ENCODE peak calls at places on chromosomes 5 and 9, in nine cellular contexts. F, Q, X, L, G, N, D, I and T are unnamed samples.

GRCh38 chr9:127142931-127143464 is 20.6 kb upstream of the ANGPTL2 start:
- DNase-seq in F (no peak), Q (no peak), X (no peak), L (no peak), G (no peak), N (no peak), D (no peak), I (no peak), T (no peak)

GRCh38 chr5:160134332-160134731 is 15.1 kb upstream of the PWWP2A start:
- DNase-seq in F (no peak), Q (no peak), X (no peak), L (no peak), G (no peak), N (no peak), D (no peak), I (no peak), T (no peak)

GRCh38 chr5:145246961-145247744 is 588.0 kb downstream of the PRELID2 start:
- DNase-seq in F (no peak), Q (no peak), X (no peak), L (peak), G (no peak), N (peak), D (no peak), I (no peak), T (no peak)

GRCh38 chr5:64869419-64869818 is 100.7 kb downstream of the CWC27 start:
- DNase-seq in F (peak), Q (no peak), X (no peak), L (peak), G (no peak), N (peak), D (no peak), I (no peak), T (no peak)

GRCh38 chr5:154059583-154059982 is 20.8 kb downstream of the MFAP3 start:
- DNase-seq in F (no peak), Q (no peak), X (no peak), L (no peak), G (no peak), N (no peak), D (no peak), I (no peak), T (no peak)

GRCh38 chr9:79021084-79021483 is 550.7 kb upstream of the TLE4 start:
- DNase-seq in F (no peak), Q (no peak), X (no peak), L (no peak), G (no peak), N (no peak), D (no peak), I (no peak), T (no peak)

GRCh38 chr5:120919017-120919416 is 454.9 kb downstream of the PRR16 start:
- DNase-seq in F (no peak), Q (no peak), X (no peak), L (no peak), G (no peak), N (peak), D (no peak), I (no peak), T (no peak)

GRCh38 chr9:118529624-118530214 is 825.5 kb downstream of the TLR4 start:
- DNase-seq in F (no peak), Q (no peak), X (no peak), L (no peak), G (no peak), N (no peak), D (no peak), I (no peak), T (no peak)

GRCh38 chr9:99677281-99677680 is 144.4 kb upstream of the NR4A3 start:
- DNase-seq in F (no peak), Q (no peak), X (no peak), L (no peak), G (no peak), N (peak), D (no peak), I (no peak), T (no peak)

GRCh38 chr5:115457574-115457973 is 87.0 kb downstream of the FEM1C start:
- DNase-seq in F (no peak), Q (no peak), X (no peak), L (no peak), G (no peak), N (no peak), D (no peak), I (no peak), T (no peak)

GRCh38 chr9:37929441-37929895 is 25.5 kb upstream of the SLC25A51 start:
- DNase-seq in F (peak), Q (no peak), X (no peak), L (no peak), G (no peak), N (peak), D (no peak), I (no peak), T (no peak)

GRCh38 chr5:34944044-34944443 is 14.7 kb downstream of the DNAJC21 start:
- DNase-seq in F (no peak), Q (no peak), X (no peak), L (no peak), G (no peak), N (no peak), D (no peak), I (no peak), T (no peak)

GRCh38 chr5:180297587-180298282 is 5.9 kb upstream of the MAPK9 start:
- DNase-seq in F (no peak), Q (no peak), X (no peak), L (no peak), G (no peak), N (peak), D (no peak), I (no peak), T (no peak)

GRCh38 chr5:172044631-172045314 is 38.3 kb upstream of the FBXW11 start:
- DNase-seq in F (no peak), Q (no peak), X (no peak), L (peak), G (no peak), N (no peak), D (no peak), I (no peak), T (peak)

GRCh38 chr5:130546216-130546615 is 618.8 kb downstream of the HINT1 start:
- DNase-seq in F (no peak), Q (no peak), X (no peak), L (no peak), G (no peak), N (peak), D (no peak), I (no peak), T (no peak)

GRCh38 chr5:150486402-150487198 is 21.3 kb upstream of the NDST1 start:
- DNase-seq in F (peak), Q (peak), X (peak), L (peak), G (peak), N (peak), D (peak), I (no peak), T (no peak)

GRCh38 chr5:81209869-81210268 is 23.3 kb upstream of the CKMT2 start:
- DNase-seq in F (no peak), Q (no peak), X (no peak), L (no peak), G (no peak), N (no peak), D (no peak), I (no peak), T (no peak)

GRCh38 chr9:116141864-116142561 is 11.6 kb upstream of the PAPPA start:
- DNase-seq in F (no peak), Q (no peak), X (no peak), L (peak), G (no peak), N (no peak), D (no peak), I (no peak), T (no peak)

GRCh38 chr5:34534237-34535108 is 121.7 kb upstream of the RAI14 start:
- DNase-seq in F (no peak), Q (no peak), X (no peak), L (no peak), G (peak), N (peak), D (no peak), I (no peak), T (no peak)

GRCh38 chr5:43422143-43422542 is 10.0 kb upstream of the CCL28 start:
- DNase-seq in F (no peak), Q (no peak), X (no peak), L (no peak), G (no peak), N (peak), D (no peak), I (no peak), T (no peak)

GRCh38 chr5:6496207-6496584 is 47.5 kb downstream of the UBE2QL1 start:
- DNase-seq in F (no peak), Q (no peak), X (no peak), L (no peak), G (no peak), N (no peak), D (no peak), I (no peak), T (peak)

GRCh38 chr9:134366223-134367031 is 40.2 kb downstream of the RXRA start:
- DNase-seq in F (peak), Q (no peak), X (no peak), L (peak), G (no peak), N (peak), D (peak), I (peak), T (peak)

GRCh38 chr5:69364414-69364813 is 4.9 kb downstream of the AK6 start:
- DNase-seq in F (no peak), Q (no peak), X (no peak), L (peak), G (peak), N (peak), D (no peak), I (no peak), T (no peak)

GRCh38 chr5:142897328-142897727 is 127.2 kb downstream of the ARHGAP26 start:
- DNase-seq in F (no peak), Q (no peak), X (no peak), L (no peak), G (no peak), N (no peak), D (no peak), I (no peak), T (no peak)

GRCh38 chr5:170411100-170411499 is 21.9 kb upstream of the KCNMB1 start:
- DNase-seq in F (no peak), Q (no peak), X (no peak), L (no peak), G (no peak), N (no peak), D (no peak), I (no peak), T (no peak)

GRCh38 chr9:113715086-113715485 is 161.0 kb upstream of the ZNF618 start:
- DNase-seq in F (no peak), Q (no peak), X (no peak), L (no peak), G (no peak), N (peak), D (no peak), I (no peak), T (no peak)

GRCh38 chr9:33289501-33289900 is 815 bp upstream of the NFX1 start:
- DNase-seq in F (peak), Q (peak), X (no peak), L (peak), G (no peak), N (peak), D (peak), I (no peak), T (no peak)

GRCh38 chr5:154753792-154754191 is 1.4 kb upstream of the LARP1 start:
- DNase-seq in F (peak), Q (no peak), X (no peak), L (no peak), G (no peak), N (peak), D (peak), I (no peak), T (peak)

GRCh38 chr5:166354277-166354676 is 1937.2 kb upstream of the WWC1 start:
- DNase-seq in F (no peak), Q (no peak), X (no peak), L (no peak), G (no peak), N (no peak), D (no peak), I (no peak), T (no peak)

GRCh38 chr9:132878695-132879064 is at the start of gene SPACA9:
- DNase-seq in F (peak), Q (peak), X (peak), L (peak), G (peak), N (peak), D (peak), I (peak), T (peak)

GRCh38 chr9:5953743-5954707 is 61.4 kb downstream of the RANBP6 start:
- DNase-seq in F (no peak), Q (no peak), X (no peak), L (no peak), G (no peak), N (peak), D (no peak), I (no peak), T (no peak)